ENCODE peak calls at places on chromosomes 2 and 18, in ten cellular contexts. S is upper lobe of left lung, R is astrocyte of the cerebellum, Z is PC-3, K is fibroblast of pulmonary artery, T is H1, V is BE2C, Q is endothelial cell of umbilical vein, Y is AG04450, B is left ventricle myocardium inferior. C is an unnamed sample.

GRCh38 chr18:50143891-50144290 is 51.1 kb downstream of the MYO5B start:
- DNase-seq in S (no peak), R (no peak), Z (peak), K (no peak), T (no peak), V (no peak), Q (no peak), Y (no peak), B (no peak), C (no peak)

GRCh38 chr18:67715567-67715966 is 199.0 kb upstream of the DSEL start:
- DNase-seq in S (no peak), R (no peak), Z (no peak), K (no peak), T (no peak), V (no peak), Q (no peak), Y (no peak), B (no peak), C (no peak)

GRCh38 chr18:62073461-62073860 is 113.4 kb downstream of the PIGN start:
- DNase-seq in S (no peak), R (no peak), Z (no peak), K (no peak), T (no peak), V (no peak), Q (no peak), Y (no peak), B (no peak), C (no peak)

GRCh38 chr2:146128216-146128615 is 1608.3 kb upstream of the ZEB2 start:
- DNase-seq in S (no peak), R (no peak), Z (no peak), K (no peak), T (no peak), V (no peak), Q (no peak), Y (no peak), B (no peak), C (no peak)

GRCh38 chr18:2981212-2981728 is 31.7 kb downstream of the LPIN2 start:
- DNase-seq in S (no peak), R (peak), Z (peak), K (peak), T (no peak), V (no peak), Q (peak), Y (peak), B (no peak), C (no peak)

GRCh38 chr18:30971338-30971956 is 71.1 kb downstream of the DSC3 start:
- DNase-seq in S (no peak), R (peak), Z (peak), K (peak), T (no peak), V (no peak), Q (peak), Y (no peak), B (no peak), C (no peak)

GRCh38 chr2:178484245-178485041 is 4.2 kb downstream of the PLEKHA3 start:
- DNase-seq in S (no peak), R (no peak), Z (peak), K (peak), T (no peak), V (peak), Q (peak), Y (no peak), B (peak), C (no peak)

GRCh38 chr18:76687271-76688006 is 134.9 kb upstream of the ZNF236 start:
- DNase-seq in S (no peak), R (peak), Z (no peak), K (no peak), T (no peak), V (no peak), Q (no peak), Y (no peak), B (no peak), C (no peak)

GRCh38 chr2:104408266-104408665 is 445.6 kb upstream of the POU3F3 start:
- DNase-seq in S (no peak), R (peak), Z (no peak), K (no peak), T (no peak), V (peak), Q (no peak), Y (no peak), B (no peak), C (no peak)

GRCh38 chr2:152581360-152581759 is 135.9 kb downstream of the PRPF40A start:
- DNase-seq in S (no peak), R (no peak), Z (no peak), K (no peak), T (no peak), V (no peak), Q (no peak), Y (no peak), B (no peak), C (no peak)

GRCh38 chr2:106734165-106734564 is 151.8 kb downstream of the ST6GAL2 start:
- DNase-seq in S (no peak), R (no peak), Z (no peak), K (no peak), T (no peak), V (no peak), Q (no peak), Y (no peak), B (no peak), C (no peak)

GRCh38 chr2:150191349-150191748 is 296.1 kb downstream of the RND3 start:
- DNase-seq in S (no peak), R (peak), Z (peak), K (peak), T (no peak), V (no peak), Q (peak), Y (no peak), B (no peak), C (no peak)

GRCh38 chr18:74963820-74964446 is 245.0 kb downstream of the PTGR3 start:
- DNase-seq in S (peak), R (peak), Z (peak), K (peak), T (peak), V (peak), Q (peak), Y (no peak), B (no peak), C (no peak)

GRCh38 chr18:27599202-27599829 is 414.2 kb upstream of the CHST9 start:
- DNase-seq in S (no peak), R (peak), Z (peak), K (peak), T (no peak), V (peak), Q (peak), Y (no peak), B (no peak), C (peak)

GRCh38 chr2:157327621-157328102 is 2.0 kb upstream of the ERMN start:
- DNase-seq in S (peak), R (peak), Z (peak), K (peak), T (peak), V (peak), Q (peak), Y (peak), B (peak), C (peak)

GRCh38 chr2:170141865-170142264 is 36.1 kb upstream of the MYO3B start:
- DNase-seq in S (no peak), R (no peak), Z (no peak), K (no peak), T (no peak), V (no peak), Q (no peak), Y (no peak), B (no peak), C (no peak)

GRCh38 chr2:105301646-105302045 is 27.9 kb downstream of the TGFBRAP1 start:
- DNase-seq in S (no peak), R (no peak), Z (no peak), K (no peak), T (no peak), V (no peak), Q (no peak), Y (no peak), B (no peak), C (no peak)

GRCh38 chr2:101327863-101328394 is 19.4 kb upstream of the RNF149 start:
- DNase-seq in S (peak), R (no peak), Z (peak), K (no peak), T (no peak), V (no peak), Q (no peak), Y (no peak), B (no peak), C (no peak)

GRCh38 chr2:54503192-54503591 is 47.1 kb downstream of the SPTBN1 start:
- DNase-seq in S (no peak), R (no peak), Z (peak), K (peak), T (no peak), V (peak), Q (peak), Y (no peak), B (no peak), C (no peak)

GRCh38 chr18:63155910-63156773 is 163.4 kb downstream of the BCL2 start:
- DNase-seq in S (no peak), R (no peak), Z (no peak), K (no peak), T (no peak), V (no peak), Q (no peak), Y (no peak), B (no peak), C (no peak)

GRCh38 chr2:226117506-226118065 is 682.0 kb downstream of the IRS1 start:
- DNase-seq in S (no peak), R (no peak), Z (peak), K (no peak), T (no peak), V (no peak), Q (no peak), Y (peak), B (no peak), C (no peak)

GRCh38 chr2:164992818-164993217 is 37.5 kb upstream of the SLC38A11 start:
- DNase-seq in S (peak), R (peak), Z (peak), K (peak), T (no peak), V (peak), Q (peak), Y (peak), B (no peak), C (peak)

GRCh38 chr2:14998548-14998947 is 366.0 kb downstream of the LRATD1 start:
- DNase-seq in S (no peak), R (no peak), Z (no peak), K (no peak), T (no peak), V (no peak), Q (no peak), Y (no peak), B (no peak), C (no peak)

GRCh38 chr2:63875143-63875542 is 33.4 kb downstream of the UGP2 start:
- DNase-seq in S (no peak), R (no peak), Z (peak), K (no peak), T (no peak), V (no peak), Q (no peak), Y (no peak), B (no peak), C (no peak)

GRCh38 chr2:74553892-74554820 is at the start of the genes DOK1 and LOXL3:
- DNase-seq in S (peak), R (peak), Z (peak), K (peak), T (no peak), V (peak), Q (peak), Y (peak), B (peak), C (peak)

GRCh38 chr18:45408218-45408617 is 207.1 kb upstream of the SLC14A2 start:
- DNase-seq in S (no peak), R (no peak), Z (no peak), K (no peak), T (no peak), V (no peak), Q (no peak), Y (no peak), B (no peak), C (no peak)

GRCh38 chr2:20600756-20601325 is 50.1 kb downstream of the HS1BP3 start:
- DNase-seq in S (no peak), R (no peak), Z (peak), K (peak), T (no peak), V (no peak), Q (peak), Y (no peak), B (no peak), C (no peak)

GRCh38 chr18:28124239-28125029 is 52.5 kb downstream of the CDH2 start:
- DNase-seq in S (no peak), R (peak), Z (peak), K (peak), T (no peak), V (no peak), Q (peak), Y (no peak), B (no peak), C (no peak)

GRCh38 chr2:197889041-197889440 is 84.6 kb downstream of the PLCL1 start:
- DNase-seq in S (peak), R (no peak), Z (no peak), K (peak), T (no peak), V (no peak), Q (peak), Y (no peak), B (no peak), C (no peak)

GRCh38 chr2:237383991-237384671 is 29.8 kb downstream of the COL6A3 start:
- DNase-seq in S (no peak), R (no peak), Z (no peak), K (peak), T (no peak), V (no peak), Q (no peak), Y (peak), B (no peak), C (no peak)

GRCh38 chr2:203441463-203441862 is 93.6 kb downstream of the RAPH1 start:
- DNase-seq in S (no peak), R (no peak), Z (no peak), K (no peak), T (no peak), V (no peak), Q (peak), Y (no peak), B (no peak), C (no peak)

GRCh38 chr2:233414273-233414654 is 60.0 kb downstream of the DGKD start:
- DNase-seq in S (no peak), R (no peak), Z (peak), K (no peak), T (no peak), V (peak), Q (no peak), Y (no peak), B (no peak), C (no peak)

GRCh38 chr2:130963058-130963848 is 126.5 kb downstream of the ARHGEF4 start:
- DNase-seq in S (no peak), R (no peak), Z (no peak), K (no peak), T (no peak), V (no peak), Q (no peak), Y (no peak), B (no peak), C (no peak)

GRCh38 chr2:157838442-157839161 is 37.5 kb downstream of the ACVR1 start:
- DNase-seq in S (peak), R (no peak), Z (peak), K (peak), T (no peak), V (peak), Q (peak), Y (peak), B (peak), C (peak)

GRCh38 chr2:14942991-14943390 is 310.5 kb downstream of the LRATD1 start:
- DNase-seq in S (no peak), R (no peak), Z (no peak), K (no peak), T (no peak), V (no peak), Q (no peak), Y (no peak), B (no peak), C (no peak)

GRCh38 chr18:27667064-27667463 is 482.0 kb upstream of the CHST9 start:
- DNase-seq in S (no peak), R (no peak), Z (no peak), K (no peak), T (no peak), V (no peak), Q (no peak), Y (no peak), B (no peak), C (no peak)

GRCh38 chr2:59232394-59233165 is 991.5 kb upstream of the FANCL start:
- DNase-seq in S (no peak), R (no peak), Z (no peak), K (no peak), T (no peak), V (no peak), Q (no peak), Y (no peak), B (no peak), C (no peak)

GRCh38 chr18:70414315-70414714 is 125.5 kb downstream of the SOCS6 start:
- DNase-seq in S (no peak), R (no peak), Z (no peak), K (no peak), T (no peak), V (no peak), Q (no peak), Y (no peak), B (no peak), C (no peak)

GRCh38 chr18:59124370-59124704 is 15.3 kb upstream of the SEC11C start:
- DNase-seq in S (no peak), R (no peak), Z (no peak), K (no peak), T (no peak), V (no peak), Q (no peak), Y (no peak), B (no peak), C (no peak)
- TF ChIP-seq CTCF in S (no peak), R (no peak), Z (no peak), K (no peak), T (no peak), V (no peak), Q (no peak), Y (no peak), B (no peak), C (no peak)

GRCh38 chr2:122531803-122532344 is 776.4 kb downstream of the TSN start:
- DNase-seq in S (no peak), R (no peak), Z (no peak), K (peak), T (peak), V (peak), Q (no peak), Y (no peak), B (no peak), C (no peak)
- TF ChIP-seq CTCF in S (no peak), R (no peak), Z (peak), K (peak), T (peak), V (peak), Q (no peak), Y (no peak), B (no peak), C (peak)

DNA sequence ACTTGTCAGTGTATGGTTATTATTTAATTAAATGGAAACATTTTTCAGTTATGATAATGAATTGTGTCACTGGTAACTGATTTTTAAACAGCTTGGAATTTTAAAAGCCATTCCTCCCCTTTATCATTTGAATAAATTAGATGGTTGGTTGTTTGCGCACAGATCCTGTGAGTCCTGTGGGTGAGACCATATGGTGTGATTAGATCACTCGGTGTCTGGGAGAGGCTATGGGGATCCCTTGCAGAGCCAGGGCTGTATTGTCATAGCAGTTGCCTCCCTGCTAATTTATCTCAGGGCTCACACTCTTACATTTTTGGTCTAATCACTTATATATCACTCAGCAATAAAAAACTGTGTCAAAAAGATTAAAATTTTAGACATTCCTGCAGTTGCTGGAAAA is 133.5 kb downstream of the ASXL3 start:
- DNase-seq in S (no peak), R (no peak), Z (no peak), K (no peak), T (no peak), V (no peak), Q (no peak), Y (no peak), B (no peak), C (no peak)
- TF ChIP-seq CTCF in S (no peak), R (no peak), Z (no peak), K (no peak), T (no peak), V (no peak), Q (no peak), Y (no peak), B (no peak), C (no peak)

DNA sequence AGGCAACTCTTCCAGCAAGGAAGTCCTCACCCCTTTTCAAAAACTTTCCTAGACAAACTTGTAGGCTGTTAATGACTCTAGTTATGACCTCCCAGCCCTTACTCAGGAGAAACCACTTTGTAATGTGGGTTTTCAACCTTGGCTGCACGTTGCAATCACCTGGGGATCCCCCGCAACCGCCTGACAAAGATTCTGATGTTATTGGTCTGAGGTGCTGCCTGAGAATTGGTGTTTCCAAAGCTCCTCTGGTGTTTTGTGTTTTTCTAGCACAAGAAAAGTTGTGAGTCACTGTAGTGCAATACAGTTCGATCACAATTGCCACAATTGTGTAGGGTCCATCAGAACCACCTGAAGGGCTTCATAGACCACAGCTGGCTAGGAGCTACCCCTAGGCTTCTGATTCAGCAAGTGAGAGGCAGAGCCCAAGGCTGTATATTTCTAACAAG is 121.6 kb downstream of the SP100 start:
- DNase-seq in S (no peak), R (no peak), Z (no peak), K (no peak), T (no peak), V (no peak), Q (no peak), Y (no peak), B (no peak), C (no peak)
- TF ChIP-seq CTCF in S (no peak), R (no peak), Z (no peak), K (no peak), T (no peak), V (no peak), Q (no peak), Y (no peak), B (no peak), C (no peak)

DNA sequence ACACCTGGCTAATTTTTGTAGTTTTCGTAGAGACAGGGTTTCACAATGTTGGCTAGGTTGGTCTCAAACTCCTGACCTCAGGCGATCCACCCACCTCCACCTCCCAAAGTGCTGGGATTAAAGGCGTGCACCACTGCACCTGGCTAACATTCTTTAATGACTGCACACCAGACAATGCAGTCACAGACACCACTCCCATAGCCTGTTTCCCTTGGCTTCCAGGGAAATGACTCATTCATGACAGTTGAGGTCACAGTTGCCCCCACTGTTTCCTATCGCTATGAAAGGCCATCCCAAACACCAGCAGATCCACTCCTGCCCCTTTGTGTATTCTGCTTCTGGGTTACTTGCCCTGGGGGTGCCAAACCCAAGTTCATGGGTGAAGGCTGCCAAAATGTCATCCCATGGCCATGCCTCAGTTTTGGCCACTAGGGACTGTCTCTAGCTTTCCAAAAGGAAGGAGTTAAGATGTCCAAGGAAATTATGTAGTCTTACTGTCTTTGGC is 8.7 kb downstream of the CHMP1B start:
- DNase-seq in S (no peak), R (no peak), Z (peak), K (peak), T (no peak), V (no peak), Q (peak), Y (peak), B (no peak), C (no peak)
- TF ChIP-seq CTCF in S (no peak), R (peak), Z (peak), K (peak), T (peak), V (no peak), Q (no peak), Y (peak), B (no peak), C (no peak)

DNA sequence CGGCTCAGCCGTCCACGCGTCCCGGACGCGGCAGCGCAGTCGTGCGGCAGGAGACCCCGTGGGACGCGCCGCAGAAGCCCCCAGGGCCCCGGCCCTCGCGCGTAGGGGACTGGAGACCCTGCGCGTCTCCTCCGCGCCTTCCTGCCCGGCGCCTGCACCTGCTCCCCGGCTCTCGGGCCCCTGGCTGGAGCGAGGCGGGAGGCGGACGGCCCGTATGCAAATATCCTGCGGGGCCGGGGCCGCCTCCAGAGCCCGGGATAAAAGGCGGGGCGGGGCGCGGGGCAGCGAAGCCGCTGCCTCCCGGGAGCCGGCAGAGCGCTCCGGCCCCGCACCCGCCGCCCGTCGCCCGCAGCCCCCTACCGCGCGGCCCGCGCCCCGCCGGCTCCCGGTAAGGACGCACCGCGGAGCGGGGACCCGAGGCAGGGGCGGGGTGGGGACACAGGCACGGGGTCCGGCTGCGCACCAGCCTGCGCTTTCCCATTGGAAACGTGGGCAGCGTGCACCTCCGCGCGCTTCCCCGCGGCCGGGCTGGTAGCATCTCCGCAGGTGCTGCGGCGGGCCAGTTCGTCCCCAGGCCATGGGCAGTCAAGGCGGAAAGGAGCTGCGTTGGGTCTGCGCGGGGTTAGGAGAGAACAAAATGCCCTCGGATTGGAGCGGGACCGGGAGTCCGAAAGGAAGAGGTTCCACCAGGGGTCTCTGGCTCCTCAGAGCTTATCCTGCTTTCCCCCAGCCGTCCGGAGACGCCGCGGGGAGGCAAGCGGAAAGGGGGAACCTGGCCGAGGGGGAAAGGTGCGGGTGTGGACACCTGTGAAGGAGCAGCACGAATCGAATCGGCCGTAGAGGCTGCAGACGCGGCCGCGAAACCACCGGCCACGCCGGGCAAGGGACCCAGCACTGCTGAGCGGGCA is at the start of gene ATP6V1C2:
- DNase-seq in S (peak), R (no peak), Z (peak), K (no peak), T (no peak), V (peak), Q (no peak), Y (no peak), B (no peak), C (peak)
- TF ChIP-seq CTCF in S (no peak), R (no peak), Z (no peak), K (no peak), T (no peak), V (no peak), Q (no peak), Y (no peak), B (no peak), C (no peak)

C was measured in progenitor cell of endocrine pancreas.